ENCODE peak calls at places on chromosomes 1 and 21, in four cellular contexts. I is transverse colon, V is thyroid gland, K is neural progenitor cell. J is an unnamed sample.

GRCh38 chr1:158613764-158614163 is 8.7 kb downstream of the OR10Z1 start:
- DNase-seq in V (no peak), K (no peak), I (no peak), J (no peak)

GRCh38 chr21:31660134-31660565 is 657 bp downstream of the SOD1 start:
- DNase-seq in V (peak; percentile 49), I (peak; percentile 61), K (peak; percentile 72), J (peak; percentile 46)

GRCh38 chr21:45264919-45265515 is 22.7 kb downstream of the POFUT2 start:
- DNase-seq in I (no peak), K (no peak), V (no peak), J (peak; percentile 64)

GRCh38 chr1:57707631-57708030 is 283.8 kb upstream of the DAB1 start:
- DNase-seq in V (no peak), K (no peak), I (no peak), J (no peak)

GRCh38 chr1:154791292-154792278 is 78.5 kb downstream of the KCNN3 start:
- DNase-seq in V (peak; percentile 80), I (peak; percentile 70), K (no peak), J (no peak)

GRCh38 chr21:43812139-43812821 is 22.9 kb downstream of the RRP1 start:
- DNase-seq in V (peak; percentile 49), I (peak; percentile 42), K (no peak), J (peak; percentile 86)

GRCh38 chr1:56921486-56921885 is 44.3 kb downstream of the C8B start:
- DNase-seq in V (no peak), K (no peak), I (no peak), J (no peak)

GRCh38 chr1:247326601-247327135 is 5.0 kb downstream of the ZNF496 start:
- DNase-seq in V (no peak), K (no peak), I (no peak), J (no peak)

GRCh38 chr1:64343105-64343960 is 126.6 kb upstream of the CACHD1 start:
- DNase-seq in I (no peak), K (no peak), V (no peak), J (no peak)

GRCh38 chr1:115198938-115199337 is 109.6 kb upstream of the TSPAN2 start:
- DNase-seq in K (no peak), V (peak; percentile 47), I (no peak), J (no peak)

GRCh38 chr1:241225741-241226140 is 131.3 kb downstream of the RGS7 start:
- DNase-seq in V (no peak), I (no peak), K (no peak), J (no peak)

GRCh38 chr1:38451541-38451993 is 405.0 kb upstream of the POU3F1 start:
- DNase-seq in I (no peak), V (no peak), K (peak; percentile 52), J (no peak)

GRCh38 chr1:40653851-40654537 is 11.5 kb downstream of the RIMS3 start:
- DNase-seq in K (peak; percentile 90), I (no peak), V (no peak), J (no peak)

GRCh38 chr1:10639301-10640078 is 157.0 kb downstream of the CASZ1 start:
- DNase-seq in K (no peak), V (no peak), I (no peak), J (no peak)

GRCh38 chr1:68479501-68479900 is 17.4 kb downstream of the DEPDC1 start:
- DNase-seq in V (peak; percentile 54), I (no peak), K (no peak), J (no peak)

GRCh38 chr1:30475201-30475600 is 248.2 kb downstream of the MATN1 start:
- DNase-seq in V (no peak), K (no peak), I (no peak), J (no peak)

GRCh38 chr1:7326366-7326765 is 444.7 kb upstream of the VAMP3 start:
- DNase-seq in I (no peak), V (no peak), K (no peak), J (no peak)

GRCh38 chr1:54327386-54328116 is 78.6 kb downstream of the SSBP3 start:
- DNase-seq in K (no peak), V (no peak), I (no peak), J (no peak)

GRCh38 chr1:20551945-20552727 is at the start of gene FAM43B:
- DNase-seq in K (peak; percentile 86), V (peak; percentile 17), I (peak; percentile 16), J (peak; percentile 72)

GRCh38 chr1:230725256-230726012 is 11.5 kb upstream of the AGT start:
- DNase-seq in K (no peak), V (no peak), I (no peak), J (no peak)

DNA sequence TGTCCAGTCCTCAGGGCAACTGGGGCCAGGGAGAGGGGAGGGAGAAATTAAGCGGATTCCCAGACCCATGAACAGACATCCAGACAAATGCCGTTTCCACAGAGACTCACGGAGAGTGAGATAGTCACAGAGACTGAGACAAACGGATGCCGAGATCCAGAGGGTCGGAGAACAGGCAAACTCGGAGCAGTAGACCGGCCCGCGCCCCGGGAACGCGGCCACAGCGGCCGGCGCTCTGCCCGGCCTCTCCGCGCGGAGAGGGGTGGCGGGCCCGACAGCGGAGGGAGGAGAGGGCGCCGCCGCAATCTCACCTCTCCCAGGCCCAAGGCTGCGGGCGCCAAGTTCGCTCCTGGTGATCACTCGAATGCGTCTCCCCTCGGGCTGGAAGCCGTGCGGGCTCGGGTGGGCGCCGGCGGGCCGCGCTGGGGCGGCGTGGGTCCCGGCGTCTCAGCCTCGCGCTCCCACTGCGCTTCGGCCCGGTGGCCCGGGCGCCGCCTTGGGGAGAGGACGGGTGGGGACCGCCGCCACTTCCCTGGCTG is 796 bp upstream of the FOXD2 start:
- DNase-seq in K (peak; percentile 58), V (no peak), I (no peak), J (no peak)
- TF ChIP-seq CTCF in K (no peak), V (no peak), I (no peak), J (no peak)

GRCh38 chr1:31699341-31699891 is 4.4 kb downstream of the COL16A1 start:
- DNase-seq in K (no peak), V (no peak), I (no peak), J (no peak)

GRCh38 chr1:31701137-31701736 is 2.6 kb downstream of the COL16A1 start:
- DNase-seq in K (no peak), I (peak; percentile 80), V (peak; percentile 67), J (peak; percentile 84)

GRCh38 chr1:31703431-31704260 is at the start of gene COL16A1:
- DNase-seq in V (peak; percentile 87), K (peak; percentile 54), I (peak; percentile 63), J (no peak)

GRCh38 chr1:31702836-31703404 is 897 bp downstream of the COL16A1 start:
- DNase-seq in I (no peak), K (no peak), V (no peak), J (no peak)

GRCh38 chr1:31700468-31701136 is 3.2 kb downstream of the COL16A1 start:
- DNase-seq in K (no peak), I (no peak), V (no peak), J (no peak)
- H3K27ac ChIP-seq in K (no peak overlapping the region), I (peak overlapping the region; percentile 93), V (peak overlapping the region; percentile 34), J (no peak overlapping the region)

GRCh38 chr1:8463144-8463927 is 145.4 kb downstream of the SLC45A1 start:
- DNase-seq in V (peak; percentile 40), I (peak; percentile 47), K (no peak), J (no peak)
- H3K4me1 ChIP-seq in V (peaks cover 70% of the 10 kb centered on the region), I (peaks cover 36% of the 10 kb centered on the region), K (peaks cover 75% of the 10 kb centered on the region), J (peaks cover 28% of the 10 kb centered on the region)

DNA sequence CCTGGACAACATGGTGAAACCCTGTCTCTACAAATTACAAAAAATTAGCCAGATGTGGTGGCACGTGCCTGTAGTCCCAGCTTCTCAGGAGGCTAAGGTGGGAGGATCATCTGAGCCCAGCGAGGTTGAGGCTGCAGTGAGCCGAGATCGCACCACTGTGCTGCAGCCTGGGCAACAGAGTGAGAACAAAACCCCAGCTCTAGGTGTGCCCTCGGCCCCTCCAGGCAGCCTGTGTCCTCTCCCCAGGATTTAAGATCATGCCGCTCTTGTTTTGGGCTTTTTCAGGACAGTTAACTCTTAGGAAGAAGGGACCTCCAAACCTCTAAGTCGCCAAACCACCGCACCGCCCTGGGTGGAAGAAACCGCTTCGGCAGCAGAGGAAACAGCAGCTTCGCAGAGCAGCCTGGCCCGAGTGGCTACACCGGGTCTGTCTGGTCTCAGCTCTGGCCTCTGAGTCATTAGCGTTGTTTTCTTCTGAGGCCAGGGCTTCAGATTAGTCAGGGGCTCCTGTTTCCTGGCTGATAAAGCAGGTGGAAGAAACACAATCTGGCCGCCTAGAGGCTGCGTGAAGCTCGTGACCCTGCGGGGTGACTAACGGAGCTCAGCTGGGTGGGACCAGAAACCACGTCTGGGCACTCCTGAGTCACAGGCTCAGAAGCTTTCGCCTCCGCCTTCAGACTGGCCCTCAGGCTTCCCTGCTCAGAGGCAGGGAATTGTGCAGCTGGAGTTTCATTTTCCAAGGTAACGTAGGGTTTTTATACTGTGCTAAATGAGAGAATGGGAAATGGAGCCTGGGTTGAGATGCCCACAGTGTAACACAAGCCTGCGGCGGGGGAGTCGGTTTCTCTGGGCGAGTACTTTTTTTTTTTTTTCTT is 44.7 kb downstream of the CHAF1B start:
- DNase-seq in V (peak; percentile 5), K (peak; percentile 68), I (peak; percentile 43), J (peak; percentile 84)
- TF ChIP-seq CTCF in V (no peak), K (peak; percentile 22), I (no peak), J (no peak)

DNA sequence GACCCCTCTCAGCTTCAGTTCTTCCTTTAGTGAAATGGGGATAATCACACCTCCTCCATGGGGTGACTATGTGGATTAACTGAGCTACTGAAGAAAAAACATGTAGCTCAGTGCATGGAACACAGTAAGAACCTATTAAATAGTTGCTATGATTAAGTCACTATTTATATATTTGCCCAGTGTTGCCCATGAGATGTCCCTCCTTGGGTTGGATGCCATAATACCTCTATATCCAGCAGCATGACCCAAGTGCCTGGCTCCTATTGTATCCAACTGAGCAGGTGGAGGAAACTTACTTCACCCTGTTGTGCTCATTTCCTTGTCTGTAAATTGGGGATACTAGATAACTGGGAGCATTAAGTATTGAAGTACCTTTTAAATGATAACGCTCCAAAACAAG is 47.1 kb upstream of the CYP2J2 start:
- DNase-seq in V (no peak), I (no peak), K (no peak), J (no peak)
- H3K27ac ChIP-seq in V (no peak overlapping the region), I (no peak overlapping the region), K (no peak overlapping the region), J (no peak overlapping the region)